ENCODE peak calls at places on chromosomes 5 and 9, in nine cellular contexts. One of them, this sample, is unnamed. For H3K4me1, the result is how much of the 10 kb centered on the place peaks cover.

GRCh38 chr9:120436937-120437592 is 142.9 kb downstream of the CDK5RAP2 start:
- DNase-seq in lower lobe of right lung: peak
- DNase-seq in breast epithelium: no peak
- DNase-seq in SK-N-SH: no peak
- DNase-seq in neuronal stem cell: no peak
- DNase-seq in astrocyte: no peak
- DNase-seq in fibroblast of lung: peak
- DNase-seq in HCT116: no peak
- DNase-seq in pancreas: no peak
- DNase-seq in this sample: no peak

GRCh38 chr9:121654497-121655140 is 3.2 kb downstream of the DAB2IP start:
- DNase-seq in lower lobe of right lung: no peak
- DNase-seq in breast epithelium: no peak
- DNase-seq in SK-N-SH: no peak
- DNase-seq in neuronal stem cell: no peak
- DNase-seq in astrocyte: no peak
- DNase-seq in fibroblast of lung: no peak
- DNase-seq in HCT116: no peak
- DNase-seq in pancreas: peak
- DNase-seq in this sample: no peak

GRCh38 chr9:76996700-76997099 is 22.8 kb upstream of the FOXB2 start:
- DNase-seq in lower lobe of right lung: no peak
- DNase-seq in breast epithelium: no peak
- DNase-seq in SK-N-SH: peak
- DNase-seq in neuronal stem cell: peak
- DNase-seq in astrocyte: no peak
- DNase-seq in fibroblast of lung: no peak
- DNase-seq in HCT116: no peak
- DNase-seq in pancreas: no peak
- DNase-seq in this sample: no peak

GRCh38 chr9:127815512-127816361 is 13.1 kb downstream of the FPGS start:
- DNase-seq in lower lobe of right lung: no peak
- DNase-seq in breast epithelium: no peak
- DNase-seq in SK-N-SH: peak
- DNase-seq in neuronal stem cell: no peak
- DNase-seq in astrocyte: no peak
- DNase-seq in fibroblast of lung: no peak
- DNase-seq in HCT116: no peak
- DNase-seq in pancreas: no peak
- DNase-seq in this sample: no peak

GRCh38 chr5:149679876-149680809 is 50.0 kb upstream of the PPARGC1B start:
- DNase-seq in lower lobe of right lung: no peak
- DNase-seq in breast epithelium: no peak
- DNase-seq in SK-N-SH: no peak
- DNase-seq in neuronal stem cell: no peak
- DNase-seq in astrocyte: no peak
- DNase-seq in fibroblast of lung: no peak
- DNase-seq in HCT116: no peak
- DNase-seq in pancreas: no peak
- DNase-seq in this sample: no peak

GRCh38 chr5:141747152-141747640 is 65.2 kb upstream of the ARAP3 start:
- DNase-seq in lower lobe of right lung: peak
- DNase-seq in breast epithelium: peak
- DNase-seq in SK-N-SH: peak
- DNase-seq in neuronal stem cell: peak
- DNase-seq in astrocyte: peak
- DNase-seq in fibroblast of lung: peak
- DNase-seq in HCT116: peak
- DNase-seq in pancreas: peak
- DNase-seq in this sample: no peak

GRCh38 chr9:70753311-70753710 is 338.9 kb upstream of the KLF9 start:
- DNase-seq in lower lobe of right lung: no peak
- DNase-seq in breast epithelium: no peak
- DNase-seq in SK-N-SH: no peak
- DNase-seq in neuronal stem cell: no peak
- DNase-seq in astrocyte: no peak
- DNase-seq in fibroblast of lung: no peak
- DNase-seq in HCT116: no peak
- DNase-seq in pancreas: no peak
- DNase-seq in this sample: no peak

GRCh38 chr5:60463179-60463868 is 236.6 kb downstream of the DEPDC1B start:
- DNase-seq in lower lobe of right lung: no peak
- DNase-seq in breast epithelium: no peak
- DNase-seq in SK-N-SH: no peak
- DNase-seq in neuronal stem cell: no peak
- DNase-seq in astrocyte: peak
- DNase-seq in fibroblast of lung: peak
- DNase-seq in HCT116: no peak
- DNase-seq in pancreas: no peak
- DNase-seq in this sample: no peak

GRCh38 chr5:154384480-154385235 is 61.1 kb upstream of the SAP30L start:
- DNase-seq in lower lobe of right lung: no peak
- DNase-seq in breast epithelium: no peak
- DNase-seq in SK-N-SH: no peak
- DNase-seq in neuronal stem cell: no peak
- DNase-seq in astrocyte: no peak
- DNase-seq in fibroblast of lung: no peak
- DNase-seq in HCT116: no peak
- DNase-seq in pancreas: no peak
- DNase-seq in this sample: no peak

GRCh38 chr9:115022760-115023434 is 92.5 kb upstream of the TNFSF8 start:
- DNase-seq in lower lobe of right lung: no peak
- DNase-seq in breast epithelium: no peak
- DNase-seq in SK-N-SH: no peak
- DNase-seq in neuronal stem cell: no peak
- DNase-seq in astrocyte: peak
- DNase-seq in fibroblast of lung: peak
- DNase-seq in HCT116: no peak
- DNase-seq in pancreas: no peak
- DNase-seq in this sample: no peak

DNA sequence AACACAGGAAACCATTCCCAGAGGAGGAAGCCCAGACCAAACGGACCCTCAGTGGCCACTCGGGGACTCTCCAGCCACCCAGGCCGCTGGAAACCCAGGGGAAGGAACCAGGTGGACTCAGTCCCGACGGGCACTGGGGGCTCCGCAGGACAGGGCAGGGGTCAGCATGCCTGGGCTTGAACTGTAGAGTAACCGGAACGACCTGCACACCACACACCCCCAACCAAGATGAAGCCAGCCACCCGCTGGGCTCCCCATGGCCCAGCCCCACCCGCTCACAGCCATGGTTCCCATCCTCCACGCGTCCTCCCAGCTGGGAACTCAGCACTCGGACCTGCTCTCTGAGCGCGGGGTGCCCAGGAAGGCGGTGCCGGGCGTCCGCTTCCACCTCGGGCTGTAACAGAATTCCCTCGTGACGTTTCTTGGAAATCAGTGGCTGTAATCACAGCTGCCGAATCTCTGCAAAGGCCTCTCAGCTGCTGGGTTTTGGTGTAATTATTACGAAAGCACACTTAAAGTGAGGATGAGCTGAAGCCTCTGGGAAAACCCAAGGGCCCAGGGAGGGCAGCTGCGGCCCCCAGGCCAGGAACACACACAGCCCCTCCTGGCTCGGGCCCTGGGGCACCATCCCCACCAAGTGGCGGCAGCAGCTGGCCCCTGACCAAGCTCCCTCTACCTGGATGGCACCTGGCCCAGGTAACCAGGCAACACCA is 13.8 kb downstream of the NACC2 start:
- DNase-seq in lower lobe of right lung: peak
- DNase-seq in breast epithelium: no peak
- DNase-seq in SK-N-SH: peak
- DNase-seq in neuronal stem cell: no peak
- DNase-seq in astrocyte: no peak
- DNase-seq in fibroblast of lung: peak
- DNase-seq in HCT116: no peak
- DNase-seq in pancreas: peak
- DNase-seq in this sample: no peak
- H3K4me1 ChIP-seq in lower lobe of right lung: half or more
- H3K4me1 ChIP-seq in breast epithelium: under half
- H3K4me1 ChIP-seq in SK-N-SH: under half
- H3K4me1 ChIP-seq in neuronal stem cell: under half
- H3K4me1 ChIP-seq in astrocyte: under half
- H3K4me1 ChIP-seq in fibroblast of lung: under half
- H3K4me1 ChIP-seq in HCT116: under half
- H3K4me1 ChIP-seq in pancreas: under half
- H3K4me1 ChIP-seq in this sample: under half

GRCh38 chr5:36644727-36645126 is 38.3 kb downstream of the SLC1A3 start:
- DNase-seq in lower lobe of right lung: no peak
- DNase-seq in breast epithelium: no peak
- DNase-seq in SK-N-SH: no peak
- DNase-seq in neuronal stem cell: no peak
- DNase-seq in astrocyte: peak
- DNase-seq in fibroblast of lung: no peak
- DNase-seq in HCT116: no peak
- DNase-seq in pancreas: no peak
- DNase-seq in this sample: no peak
- H3K4me1 ChIP-seq in lower lobe of right lung: under half
- H3K4me1 ChIP-seq in breast epithelium: under half
- H3K4me1 ChIP-seq in SK-N-SH: under half
- H3K4me1 ChIP-seq in neuronal stem cell: under half
- H3K4me1 ChIP-seq in astrocyte: under half
- H3K4me1 ChIP-seq in fibroblast of lung: under half
- H3K4me1 ChIP-seq in HCT116: under half
- H3K4me1 ChIP-seq in pancreas: under half
- H3K4me1 ChIP-seq in this sample: under half

GRCh38 chr5:3740546-3741371 is 145.1 kb downstream of the IRX1 start:
- DNase-seq in lower lobe of right lung: no peak
- DNase-seq in breast epithelium: no peak
- DNase-seq in SK-N-SH: no peak
- DNase-seq in neuronal stem cell: no peak
- DNase-seq in astrocyte: peak
- DNase-seq in fibroblast of lung: no peak
- DNase-seq in HCT116: no peak
- DNase-seq in pancreas: no peak
- DNase-seq in this sample: no peak

GRCh38 chr5:3734621-3735020 is 139.0 kb downstream of the IRX1 start:
- DNase-seq in lower lobe of right lung: no peak
- DNase-seq in breast epithelium: no peak
- DNase-seq in SK-N-SH: no peak
- DNase-seq in neuronal stem cell: no peak
- DNase-seq in astrocyte: no peak
- DNase-seq in fibroblast of lung: no peak
- DNase-seq in HCT116: no peak
- DNase-seq in pancreas: no peak
- DNase-seq in this sample: no peak

GRCh38 chr5:3738909-3739308 is 143.3 kb downstream of the IRX1 start:
- DNase-seq in lower lobe of right lung: no peak
- DNase-seq in breast epithelium: no peak
- DNase-seq in SK-N-SH: no peak
- DNase-seq in neuronal stem cell: no peak
- DNase-seq in astrocyte: no peak
- DNase-seq in fibroblast of lung: no peak
- DNase-seq in HCT116: no peak
- DNase-seq in pancreas: no peak
- DNase-seq in this sample: no peak

GRCh38 chr5:3736466-3736865 is 140.8 kb downstream of the IRX1 start:
- DNase-seq in lower lobe of right lung: no peak
- DNase-seq in breast epithelium: no peak
- DNase-seq in SK-N-SH: no peak
- DNase-seq in neuronal stem cell: no peak
- DNase-seq in astrocyte: no peak
- DNase-seq in fibroblast of lung: no peak
- DNase-seq in HCT116: no peak
- DNase-seq in pancreas: no peak
- DNase-seq in this sample: no peak

GRCh38 chr5:3736926-3737325 is 141.3 kb downstream of the IRX1 start:
- DNase-seq in lower lobe of right lung: no peak
- DNase-seq in breast epithelium: no peak
- DNase-seq in SK-N-SH: no peak
- DNase-seq in neuronal stem cell: no peak
- DNase-seq in astrocyte: peak
- DNase-seq in fibroblast of lung: no peak
- DNase-seq in HCT116: no peak
- DNase-seq in pancreas: no peak
- DNase-seq in this sample: no peak
- H3K4me1 ChIP-seq in lower lobe of right lung: under half
- H3K4me1 ChIP-seq in breast epithelium: under half
- H3K4me1 ChIP-seq in SK-N-SH: under half
- H3K4me1 ChIP-seq in neuronal stem cell: under half
- H3K4me1 ChIP-seq in astrocyte: under half
- H3K4me1 ChIP-seq in fibroblast of lung: under half
- H3K4me1 ChIP-seq in HCT116: under half
- H3K4me1 ChIP-seq in pancreas: under half
- H3K4me1 ChIP-seq in this sample: under half

GRCh38 chr5:172902497-172903472 is 56.4 kb upstream of the RPL26L1 start:
- DNase-seq in lower lobe of right lung: peak
- DNase-seq in breast epithelium: no peak
- DNase-seq in SK-N-SH: peak
- DNase-seq in neuronal stem cell: peak
- DNase-seq in astrocyte: peak
- DNase-seq in fibroblast of lung: peak
- DNase-seq in HCT116: peak
- DNase-seq in pancreas: peak
- DNase-seq in this sample: no peak
- H3K4me1 ChIP-seq in lower lobe of right lung: half or more
- H3K4me1 ChIP-seq in breast epithelium: under half
- H3K4me1 ChIP-seq in SK-N-SH: half or more
- H3K4me1 ChIP-seq in neuronal stem cell: under half
- H3K4me1 ChIP-seq in astrocyte: half or more
- H3K4me1 ChIP-seq in fibroblast of lung: half or more
- H3K4me1 ChIP-seq in HCT116: under half
- H3K4me1 ChIP-seq in pancreas: half or more
- H3K4me1 ChIP-seq in this sample: under half

GRCh38 chr9:94869415-94869838 is 142.9 kb downstream of the AOPEP start:
- DNase-seq in lower lobe of right lung: no peak
- DNase-seq in breast epithelium: no peak
- DNase-seq in SK-N-SH: peak
- DNase-seq in neuronal stem cell: no peak
- DNase-seq in astrocyte: peak
- DNase-seq in fibroblast of lung: no peak
- DNase-seq in HCT116: no peak
- DNase-seq in pancreas: no peak
- DNase-seq in this sample: no peak

GRCh38 chr9:94870465-94870792 is 143.9 kb downstream of the AOPEP start:
- DNase-seq in lower lobe of right lung: no peak
- DNase-seq in breast epithelium: no peak
- DNase-seq in SK-N-SH: no peak
- DNase-seq in neuronal stem cell: no peak
- DNase-seq in astrocyte: no peak
- DNase-seq in fibroblast of lung: no peak
- DNase-seq in HCT116: no peak
- DNase-seq in pancreas: no peak
- DNase-seq in this sample: no peak

GRCh38 chr9:94872921-94873511 is 146.5 kb downstream of the AOPEP start:
- DNase-seq in lower lobe of right lung: no peak
- DNase-seq in breast epithelium: no peak
- DNase-seq in SK-N-SH: peak
- DNase-seq in neuronal stem cell: no peak
- DNase-seq in astrocyte: peak
- DNase-seq in fibroblast of lung: no peak
- DNase-seq in HCT116: no peak
- DNase-seq in pancreas: no peak
- DNase-seq in this sample: no peak

GRCh38 chr9:94868462-94868861 is 142.0 kb downstream of the AOPEP start:
- DNase-seq in lower lobe of right lung: no peak
- DNase-seq in breast epithelium: no peak
- DNase-seq in SK-N-SH: no peak
- DNase-seq in neuronal stem cell: no peak
- DNase-seq in astrocyte: peak
- DNase-seq in fibroblast of lung: no peak
- DNase-seq in HCT116: no peak
- DNase-seq in pancreas: no peak
- DNase-seq in this sample: no peak

GRCh38 chr9:94870793-94871558 is 144.5 kb downstream of the AOPEP start:
- DNase-seq in lower lobe of right lung: no peak
- DNase-seq in breast epithelium: no peak
- DNase-seq in SK-N-SH: no peak
- DNase-seq in neuronal stem cell: no peak
- DNase-seq in astrocyte: peak
- DNase-seq in fibroblast of lung: no peak
- DNase-seq in HCT116: no peak
- DNase-seq in pancreas: no peak
- DNase-seq in this sample: peak
- H3K4me1 ChIP-seq in lower lobe of right lung: half or more
- H3K4me1 ChIP-seq in breast epithelium: under half
- H3K4me1 ChIP-seq in SK-N-SH: half or more
- H3K4me1 ChIP-seq in neuronal stem cell: under half
- H3K4me1 ChIP-seq in astrocyte: half or more
- H3K4me1 ChIP-seq in fibroblast of lung: under half
- H3K4me1 ChIP-seq in HCT116: half or more
- H3K4me1 ChIP-seq in pancreas: under half
- H3K4me1 ChIP-seq in this sample: under half

This sample was measured in CD8-positive, alpha-beta T cell.